ENCODE peak calls at places on chromosomes 4 and X, in ten cellular contexts. L is HCEC 1CT; Z is suprapubic skin; Q is NCI-H1417 treated with DMSO at 0.1 percent for 48 hours; U is left cardiac atrium; W is LHCN-M2; Y is CD8-positive, alpha-beta T cell; F is M059J; H is Calu3; O is ACHN. B is an unnamed sample.

GRCh38 chr4:40628888-40629287 is 776 bp downstream of the RBM47 start:
- DNase-seq in L (no peak), Z (no peak), Q (no peak), U (no peak), W (no peak), Y (no peak), F (peak), H (no peak), O (peak), B (peak)

GRCh38 chr4:108889696-108890475 is 127.0 kb upstream of the ETNPPL start:
- DNase-seq in L (no peak), Z (no peak), Q (no peak), U (no peak), W (peak), Y (no peak), F (no peak), H (no peak), O (no peak), B (no peak)

GRCh38 chr4:39470402-39470801 is 11.5 kb downstream of the LIAS start:
- DNase-seq in L (no peak), Z (no peak), Q (no peak), U (no peak), W (no peak), Y (no peak), F (no peak), H (no peak), O (no peak), B (no peak)

GRCh38 chr4:72568959-72569718 is at the start of gene ADAMTS3:
- DNase-seq in L (peak), Z (peak), Q (no peak), U (peak), W (peak), Y (no peak), F (peak), H (peak), O (peak), B (peak)

GRCh38 chr4:138086471-138086870 is 155.7 kb downstream of the SLC7A11 start:
- DNase-seq in L (no peak), Z (no peak), Q (no peak), U (no peak), W (no peak), Y (no peak), F (no peak), H (no peak), O (no peak), B (no peak)

GRCh38 chr4:185256444-185256843 is 47.0 kb downstream of the SNX25 start:
- DNase-seq in L (peak), Z (no peak), Q (no peak), U (no peak), W (peak), Y (no peak), F (peak), H (no peak), O (peak), B (peak)

GRCh38 chr4:16195209-16195608 is 31.1 kb downstream of the TAPT1 start:
- DNase-seq in L (no peak), Z (no peak), Q (no peak), U (no peak), W (no peak), Y (no peak), F (no peak), H (no peak), O (no peak), B (no peak)

GRCh38 chrX:7996414-7996813 is 69.2 kb upstream of the PNPLA4 start:
- DNase-seq in L (no peak), Z (no peak), Q (no peak), U (no peak), W (no peak), Y (peak), F (peak), H (peak), O (peak), B (peak)

GRCh38 chr4:60133414-60133813 is 1066.7 kb upstream of the ADGRL3 start:
- DNase-seq in L (no peak), Z (no peak), Q (no peak), U (no peak), W (peak), Y (no peak), F (peak), H (no peak), O (no peak), B (no peak)

GRCh38 chr4:85477538-85477937 is 2.6 kb downstream of the ARHGAP24 start:
- DNase-seq in L (peak), Z (no peak), Q (no peak), U (no peak), W (peak), Y (no peak), F (no peak), H (no peak), O (no peak), B (peak)

GRCh38 chrX:109600114-109600710 is 24.8 kb downstream of the KCNE5 start:
- DNase-seq in L (peak), Z (no peak), Q (no peak), U (peak), W (peak), Y (no peak), F (peak), H (no peak), O (no peak), B (no peak)

GRCh38 chr4:182924497-182924896 is 7.3 kb upstream of the DCTD start:
- DNase-seq in L (no peak), Z (no peak), Q (no peak), U (no peak), W (no peak), Y (no peak), F (no peak), H (no peak), O (no peak), B (no peak)

GRCh38 chr4:104063341-104063740 is 343.6 kb upstream of the TACR3 start:
- DNase-seq in L (no peak), Z (no peak), Q (no peak), U (no peak), W (no peak), Y (no peak), F (no peak), H (no peak), O (no peak), B (no peak)

GRCh38 chr4:94562285-94562684 is 110.5 kb downstream of the PDLIM5 start:
- DNase-seq in L (no peak), Z (no peak), Q (no peak), U (no peak), W (no peak), Y (no peak), F (no peak), H (no peak), O (no peak), B (no peak)